ENCODE peak calls at places on chromosomes 7 and 10, in six cellular contexts. L, H, W, A, K and U are unnamed samples.

GRCh38 chr7:45176886-45177731 is 19.5 kb downstream of the RAMP3 start:
- DNase-seq in A (no peak), H (no peak), K (no peak), L (no peak), W (no peak), U (no peak)

GRCh38 chr7:1359051-1359400 is 100.2 kb downstream of the MICALL2 start:
- DNase-seq in A (no peak), H (peak), W (no peak), K (no peak), L (no peak), U (no peak)

GRCh38 chr10:33155720-33156638 is 178.5 kb downstream of the NRP1 start:
- DNase-seq in W (no peak), L (peak), A (peak), K (peak), H (no peak), U (peak)

GRCh38 chr10:571643-572042 is 117.8 kb downstream of the DIP2C start:
- DNase-seq in H (no peak), L (no peak), A (no peak), W (no peak), K (peak), U (no peak)

GRCh38 chr7:130921391-130922180 is 187.6 kb upstream of the KLF14 start:
- DNase-seq in A (no peak), K (peak), H (no peak), W (peak), L (no peak), U (no peak)

GRCh38 chr10:129917936-129918335 is 46.1 kb downstream of the EBF3 start:
- DNase-seq in L (no peak), A (no peak), K (no peak), W (no peak), H (no peak), U (no peak)

GRCh38 chr7:5217396-5217795 is 27.4 kb downstream of the WIPI2 start:
- DNase-seq in H (no peak), L (no peak), W (no peak), K (no peak), A (no peak), U (no peak)

GRCh38 chr7:93601363-93601762 is 26.8 kb upstream of the CALCR start:
- DNase-seq in H (no peak), W (no peak), L (no peak), A (no peak), K (no peak), U (peak)

GRCh38 chr7:116708861-116709260 is 36.9 kb downstream of the MET start:
- DNase-seq in W (no peak), H (no peak), K (no peak), A (no peak), L (no peak), U (no peak)

GRCh38 chr7:30699706-30700495 is 17.6 kb upstream of the CRHR2 start:
- DNase-seq in A (no peak), W (no peak), L (no peak), K (no peak), H (peak), U (no peak)

GRCh38 chr7:104133238-104133637 is 74.6 kb downstream of the ORC5 start:
- DNase-seq in A (no peak), K (no peak), H (no peak), W (no peak), L (no peak), U (no peak)

GRCh38 chr7:131170440-131171105 is 157.1 kb upstream of the MKLN1 start:
- DNase-seq in A (no peak), H (no peak), L (peak), K (peak), W (no peak), U (no peak)

GRCh38 chr7:23607130-23607529 is 9.9 kb downstream of the CCDC126 start:
- DNase-seq in L (no peak), W (no peak), K (no peak), A (no peak), H (no peak), U (no peak)

GRCh38 chr7:143321734-143322133 is 5.8 kb downstream of the CLCN1 start:
- DNase-seq in W (no peak), L (no peak), A (peak), K (no peak), H (no peak), U (peak)

GRCh38 chr7:44287488-44288380 is 37.7 kb downstream of the CAMK2B start:
- DNase-seq in W (peak), A (no peak), L (no peak), K (no peak), H (peak), U (no peak)

GRCh38 chr7:100065452-100066186 is 15.9 kb downstream of the ZNF3 start:
- DNase-seq in W (no peak), K (peak), H (no peak), L (peak), A (peak), U (no peak)

GRCh38 chr7:17299477-17299991 is 1.1 kb downstream of the AHR start:
- DNase-seq in L (peak), H (no peak), A (peak), W (peak), K (peak), U (peak)

GRCh38 chr7:47361746-47362215 is 220.1 kb downstream of the TNS3 start:
- DNase-seq in A (no peak), H (no peak), K (peak), W (no peak), L (no peak), U (peak)

GRCh38 chr7:65265959-65266519 is 107.6 kb upstream of the ZNF92 start:
- DNase-seq in H (no peak), K (no peak), A (no peak), L (no peak), W (no peak), U (no peak)

GRCh38 chr10:74006269-74006668 is 8.4 kb downstream of the VCL start:
- DNase-seq in W (no peak), K (no peak), H (no peak), L (no peak), A (no peak), U (no peak)
- H3K4me3 ChIP-seq in W (no peak), K (no peak), H (no peak), L (no peak), A (no peak), U (no peak)

GRCh38 chr10:80265740-80266512 is 23.5 kb downstream of the MAT1A start:
- DNase-seq in K (no peak), W (no peak), A (no peak), H (no peak), L (no peak), U (no peak)

GRCh38 chr10:80266513-80266863 is 23.0 kb downstream of the MAT1A start:
- DNase-seq in H (no peak), W (no peak), A (no peak), L (no peak), K (no peak), U (no peak)

GRCh38 chr10:80261316-80262030 is 28.0 kb downstream of the MAT1A start:
- DNase-seq in A (no peak), L (no peak), W (no peak), H (no peak), K (no peak), U (no peak)

GRCh38 chr10:80260295-80261243 is 28.9 kb downstream of the MAT1A start:
- DNase-seq in W (no peak), H (no peak), K (no peak), L (no peak), A (peak), U (peak)

GRCh38 chr10:80264081-80265056 is 25.1 kb downstream of the MAT1A start:
- DNase-seq in W (no peak), H (peak), A (no peak), L (no peak), K (no peak), U (no peak)
- TF ChIP-seq CTCF in W (no peak), H (no peak), A (no peak), L (no peak), K (no peak), U (no peak)

GRCh38 chr10:101217450-101218281 is 11.6 kb downstream of the LBX1 start:
- DNase-seq in L (peak), A (no peak), W (peak), H (peak), K (peak), U (peak)

GRCh38 chr10:101215397-101216206 is 13.7 kb downstream of the LBX1 start:
- DNase-seq in A (no peak), K (no peak), H (peak), L (no peak), W (no peak), U (no peak)

GRCh38 chr10:101216207-101216607 is 13.1 kb downstream of the LBX1 start:
- DNase-seq in W (no peak), L (no peak), K (no peak), H (peak), A (no peak), U (no peak)

GRCh38 chr10:101218423-101219136 is 10.7 kb downstream of the LBX1 start:
- DNase-seq in W (no peak), L (no peak), A (no peak), K (no peak), H (no peak), U (no peak)

DNA sequence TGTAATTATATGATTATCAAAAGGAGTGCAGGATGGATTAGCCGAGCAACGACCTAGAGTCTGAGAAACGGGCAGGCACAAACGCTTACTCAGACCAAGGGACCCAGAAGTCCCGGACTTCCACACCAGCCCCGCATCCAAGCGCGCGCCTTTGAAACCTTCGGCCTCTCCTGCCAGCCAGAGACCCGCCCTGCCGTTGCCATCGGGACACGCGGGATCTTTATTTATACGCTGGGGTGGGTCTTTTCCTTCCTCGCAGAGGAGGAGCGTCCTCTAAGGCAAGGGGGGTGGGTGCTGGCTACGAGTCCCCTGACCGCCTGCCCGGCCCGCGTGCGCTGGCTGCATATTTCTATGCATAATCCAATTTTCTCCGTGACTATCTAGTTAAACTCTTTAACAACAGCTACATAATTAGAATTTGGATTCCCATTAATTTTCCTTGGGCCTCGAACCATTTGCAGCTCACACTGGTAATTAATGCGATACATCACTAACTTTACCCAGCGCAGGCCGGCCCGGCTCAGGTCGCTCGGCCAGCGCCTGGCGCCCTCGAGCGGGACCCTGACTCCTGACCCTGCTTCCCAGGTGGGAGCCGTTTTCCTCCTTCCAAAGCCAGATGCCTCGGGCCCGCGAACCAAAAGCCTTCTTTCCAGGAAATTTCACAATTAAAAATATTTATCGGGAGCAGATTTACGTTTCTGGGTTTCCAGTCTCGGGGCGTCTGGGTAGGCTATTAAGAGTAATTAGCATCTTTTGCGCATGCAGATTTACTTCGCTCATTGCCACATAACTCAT is 12.4 kb downstream of the LBX1 start:
- DNase-seq in L (no peak), K (no peak), A (no peak), W (no peak), H (peak), U (no peak)
- H3K4me3 ChIP-seq in L (no peak), K (no peak), A (no peak), W (no peak), H (no peak), U (no peak)

GRCh38 chr10:84824525-84824924 is 496.1 kb downstream of the CCSER2 start:
- DNase-seq in L (no peak), A (no peak), K (no peak), W (no peak), H (no peak), U (no peak)

GRCh38 chr10:84820596-84820995 is 492.2 kb downstream of the CCSER2 start:
- DNase-seq in A (no peak), L (no peak), W (no peak), H (no peak), K (no peak), U (no peak)

GRCh38 chr10:84818956-84819355 is 490.6 kb downstream of the CCSER2 start:
- DNase-seq in W (no peak), L (no peak), H (no peak), A (no peak), K (no peak), U (no peak)

GRCh38 chr10:84822926-84823325 is 494.5 kb downstream of the CCSER2 start:
- DNase-seq in K (no peak), L (no peak), W (no peak), A (no peak), H (no peak), U (no peak)

DNA sequence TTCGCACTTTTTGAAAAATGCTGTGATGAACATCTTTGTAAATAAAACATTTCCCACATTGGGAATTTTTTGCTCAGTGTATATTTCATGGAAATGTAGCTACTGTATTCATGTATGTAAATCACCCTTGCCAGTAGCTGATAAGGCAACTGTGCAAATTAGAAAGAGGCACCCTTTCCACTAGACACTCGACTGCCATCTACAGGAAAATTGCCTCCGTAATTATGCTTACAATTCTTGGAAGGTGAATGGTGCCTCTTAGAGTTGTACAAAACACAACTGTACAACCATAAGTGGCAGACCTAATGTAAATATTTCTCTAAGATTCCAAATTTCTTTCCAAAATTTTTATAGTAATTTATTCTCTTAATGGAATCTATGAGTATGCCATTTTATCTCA is 491.7 kb downstream of the CCSER2 start:
- DNase-seq in L (no peak), K (no peak), W (no peak), H (no peak), A (peak), U (peak)
- TF ChIP-seq CTCF in L (peak), K (peak), W (no peak), H (no peak), A (peak), U (peak)

DNA sequence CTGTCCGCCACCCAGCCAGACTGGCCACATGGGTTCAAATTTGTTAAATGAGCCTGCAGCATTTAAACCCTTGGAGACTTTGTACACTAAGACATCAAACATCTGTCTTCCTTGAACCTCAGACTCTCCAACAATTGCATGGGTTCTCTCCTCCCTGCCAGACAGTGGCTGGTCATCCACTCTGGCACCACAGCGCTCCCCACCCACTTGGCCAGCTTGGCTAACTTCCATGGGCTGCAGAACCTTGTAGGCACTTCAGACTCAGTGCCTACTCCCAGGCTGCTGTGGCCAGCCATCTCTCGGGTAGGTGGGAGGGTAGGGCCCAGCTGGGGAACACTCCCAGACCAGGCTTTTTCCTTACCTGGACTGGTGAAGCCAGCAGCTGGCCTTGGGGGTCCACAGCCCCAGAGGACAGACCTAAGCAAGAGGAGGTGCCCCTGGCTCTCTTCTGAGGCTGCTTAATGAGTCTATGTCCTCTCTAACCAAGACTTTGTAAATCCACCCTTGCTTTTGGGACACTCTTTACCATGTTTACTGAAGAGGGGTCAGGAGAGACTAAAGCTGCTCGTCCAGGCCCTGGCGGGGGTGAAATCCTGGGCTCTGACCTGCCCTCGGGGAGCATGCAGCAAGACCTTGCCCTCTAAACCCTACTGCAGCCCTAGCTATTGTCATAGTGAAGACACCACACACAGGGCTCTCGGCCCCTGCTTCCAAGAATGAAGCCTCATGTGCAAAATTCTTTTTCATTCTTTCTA is 82.7 kb downstream of the ARHGAP22 start:
- DNase-seq in L (no peak), W (no peak), K (no peak), H (no peak), A (no peak), U (no peak)
- H3K4me3 ChIP-seq in L (no peak), W (no peak), K (no peak), H (no peak), A (no peak), U (no peak)

GRCh38 chr10:44853148-44853734 is 57.9 kb upstream of the TMEM72 start:
- DNase-seq in W (no peak), A (peak), L (no peak), K (peak), H (no peak), U (peak)
- TF ChIP-seq CTCF in W (no peak), A (peak), L (peak), K (peak), H (no peak), U (peak)

GRCh38 chr10:59844436-59844835 is 61.9 kb downstream of the CCDC6 start:
- DNase-seq in W (no peak), A (no peak), L (no peak), H (no peak), K (no peak), U (no peak)

GRCh38 chr10:59843733-59844132 is 62.6 kb downstream of the CCDC6 start:
- DNase-seq in W (no peak), K (no peak), H (no peak), A (no peak), L (no peak), U (no peak)

GRCh38 chr10:59851864-59852263 is 54.5 kb downstream of the CCDC6 start:
- DNase-seq in K (no peak), A (no peak), H (no peak), L (no peak), W (no peak), U (no peak)

GRCh38 chr10:59847888-59848287 is 58.5 kb downstream of the CCDC6 start:
- DNase-seq in H (no peak), A (no peak), K (no peak), W (no peak), L (no peak), U (peak)

GRCh38 chr10:59847326-59847725 is 59.0 kb downstream of the CCDC6 start:
- DNase-seq in A (no peak), K (no peak), W (no peak), L (no peak), H (no peak), U (no peak)
- H3K4me3 ChIP-seq in A (no peak), K (no peak), W (no peak), L (no peak), H (no peak), U (no peak)

GRCh38 chr7:75961194-75961593 is 33.2 kb downstream of the TMEM120A start:
- DNase-seq in K (no peak), L (no peak), W (no peak), H (no peak), A (no peak), U (no peak)
- TF ChIP-seq CTCF in K (no peak), L (no peak), W (no peak), H (no peak), A (peak), U (no peak)

GRCh38 chr10:94277450-94277849 is 85.3 kb downstream of the NOC3L start:
- DNase-seq in W (peak), A (no peak), K (no peak), L (no peak), H (no peak), U (no peak)
- H3K4me3 ChIP-seq in W (no peak), A (no peak), K (no peak), L (no peak), H (no peak), U (no peak)